ENCODE peak calls at places on chromosome 5, in ten cellular contexts. One of them, this sample, is unnamed.
A peak's percentile ranks its signal among the peaks of the same experiment; 100 is the strongest.

GRCh38 chr5:134758504-134759341 is at the start of gene DDX46:
- DNase-seq in WERI-Rb-1: peak; percentile 97
- DNase-seq in GM06990: peak; percentile 94
- DNase-seq in A549: peak; percentile 94
- DNase-seq in upper lobe of right lung: peak; percentile 97
- DNase-seq in HFFc6: peak; percentile 91
- DNase-seq in nephron progenitor cell: peak; percentile 96
- DNase-seq in sigmoid colon: peak; percentile 96
- DNase-seq in GM12865: peak; percentile 96
- DNase-seq in astrocyte: peak; percentile 82
- DNase-seq in this sample: peak; percentile 97

GRCh38 chr5:54944364-54944763 is 41.0 kb downstream of the ESM1 start:
- DNase-seq in WERI-Rb-1: no peak
- DNase-seq in GM06990: no peak
- DNase-seq in A549: peak; percentile 22
- DNase-seq in upper lobe of right lung: no peak
- DNase-seq in HFFc6: peak; percentile 32
- DNase-seq in nephron progenitor cell: peak; percentile 4
- DNase-seq in sigmoid colon: no peak
- DNase-seq in GM12865: peak; percentile 29
- DNase-seq in astrocyte: peak; percentile 13
- DNase-seq in this sample: no peak

GRCh38 chr5:147857302-147858129 is 21.0 kb upstream of the SCGB3A2 start:
- DNase-seq in WERI-Rb-1: peak; percentile 53
- DNase-seq in GM06990: no peak
- DNase-seq in A549: peak; percentile 25
- DNase-seq in upper lobe of right lung: no peak
- DNase-seq in HFFc6: peak; percentile 56
- DNase-seq in nephron progenitor cell: peak; percentile 73
- DNase-seq in sigmoid colon: peak; percentile 70
- DNase-seq in GM12865: peak; percentile 61
- DNase-seq in astrocyte: peak; percentile 26
- DNase-seq in this sample: no peak

GRCh38 chr5:88944751-88945507 is 61.9 kb upstream of the MEF2C start:
- DNase-seq in WERI-Rb-1: no peak
- DNase-seq in GM06990: no peak
- DNase-seq in A549: no peak
- DNase-seq in upper lobe of right lung: no peak
- DNase-seq in HFFc6: peak; percentile 27
- DNase-seq in nephron progenitor cell: no peak
- DNase-seq in sigmoid colon: no peak
- DNase-seq in GM12865: no peak
- DNase-seq in astrocyte: peak; percentile 39
- DNase-seq in this sample: no peak

GRCh38 chr5:149759986-149760699 is 30.0 kb downstream of the PPARGC1B start:
- DNase-seq in WERI-Rb-1: no peak
- DNase-seq in GM06990: no peak
- DNase-seq in A549: no peak
- DNase-seq in upper lobe of right lung: no peak
- DNase-seq in HFFc6: no peak
- DNase-seq in nephron progenitor cell: no peak
- DNase-seq in sigmoid colon: no peak
- DNase-seq in GM12865: no peak
- DNase-seq in astrocyte: no peak
- DNase-seq in this sample: no peak

GRCh38 chr5:74130141-74130897 is 504.3 kb downstream of the ARHGEF28 start:
- DNase-seq in WERI-Rb-1: no peak
- DNase-seq in GM06990: no peak
- DNase-seq in A549: no peak
- DNase-seq in upper lobe of right lung: no peak
- DNase-seq in HFFc6: no peak
- DNase-seq in nephron progenitor cell: no peak
- DNase-seq in sigmoid colon: no peak
- DNase-seq in GM12865: no peak
- DNase-seq in astrocyte: no peak
- DNase-seq in this sample: no peak

GRCh38 chr5:81835813-81836458 is 85.0 kb upstream of the SSBP2 start:
- DNase-seq in WERI-Rb-1: no peak
- DNase-seq in GM06990: no peak
- DNase-seq in A549: no peak
- DNase-seq in upper lobe of right lung: no peak
- DNase-seq in HFFc6: no peak
- DNase-seq in nephron progenitor cell: no peak
- DNase-seq in sigmoid colon: no peak
- DNase-seq in GM12865: no peak
- DNase-seq in astrocyte: no peak
- DNase-seq in this sample: no peak

GRCh38 chr5:134026521-134027202 is 21.9 kb upstream of the VDAC1 start:
- DNase-seq in WERI-Rb-1: peak; percentile 80
- DNase-seq in GM06990: no peak
- DNase-seq in A549: peak; percentile 94
- DNase-seq in upper lobe of right lung: no peak
- DNase-seq in HFFc6: peak; percentile 44
- DNase-seq in nephron progenitor cell: peak; percentile 57
- DNase-seq in sigmoid colon: no peak
- DNase-seq in GM12865: peak; percentile 84
- DNase-seq in astrocyte: peak; percentile 60
- DNase-seq in this sample: no peak

GRCh38 chr5:62143268-62144229 is 162.5 kb upstream of the KIF2A start:
- DNase-seq in WERI-Rb-1: no peak
- DNase-seq in GM06990: no peak
- DNase-seq in A549: no peak
- DNase-seq in upper lobe of right lung: no peak
- DNase-seq in HFFc6: peak; percentile 1
- DNase-seq in nephron progenitor cell: no peak
- DNase-seq in sigmoid colon: no peak
- DNase-seq in GM12865: peak; percentile 12
- DNase-seq in astrocyte: peak; percentile 11
- DNase-seq in this sample: no peak

GRCh38 chr5:67182406-67182805 is 14.2 kb downstream of the CD180 start:
- DNase-seq in WERI-Rb-1: no peak
- DNase-seq in GM06990: no peak
- DNase-seq in A549: no peak
- DNase-seq in upper lobe of right lung: peak; percentile 75
- DNase-seq in HFFc6: peak; percentile 61
- DNase-seq in nephron progenitor cell: peak; percentile 57
- DNase-seq in sigmoid colon: peak; percentile 81
- DNase-seq in GM12865: no peak
- DNase-seq in astrocyte: peak; percentile 86
- DNase-seq in this sample: no peak

GRCh38 chr5:74638776-74639537 is 1.6 kb downstream of the ENC1 start:
- DNase-seq in WERI-Rb-1: no peak
- DNase-seq in GM06990: peak; percentile 60
- DNase-seq in A549: no peak
- DNase-seq in upper lobe of right lung: no peak
- DNase-seq in HFFc6: peak; percentile 25
- DNase-seq in nephron progenitor cell: no peak
- DNase-seq in sigmoid colon: no peak
- DNase-seq in GM12865: peak; percentile 87
- DNase-seq in astrocyte: peak; percentile 72
- DNase-seq in this sample: no peak

DNA sequence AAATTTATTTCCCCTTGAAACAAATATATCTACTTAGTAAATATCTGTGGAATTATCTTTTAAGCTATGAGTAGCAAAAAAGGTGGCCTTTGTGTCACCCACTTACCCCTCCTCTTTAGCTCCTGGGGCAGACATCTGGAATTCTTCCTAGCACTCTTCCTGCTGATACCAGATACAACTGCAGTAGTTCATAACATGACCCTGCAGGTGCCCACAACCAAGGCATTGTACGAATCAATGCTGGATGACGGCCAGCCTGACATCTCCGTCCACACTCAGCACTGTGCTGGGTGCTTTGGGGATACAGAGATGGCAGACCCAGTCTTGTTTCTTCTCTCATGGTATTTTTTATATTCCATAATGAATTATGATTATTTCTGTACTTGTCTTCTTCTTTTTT is 152.3 kb downstream of the GOLPH3 start:
- DNase-seq in WERI-Rb-1: no peak
- DNase-seq in GM06990: no peak
- DNase-seq in A549: no peak
- DNase-seq in upper lobe of right lung: no peak
- DNase-seq in HFFc6: no peak
- DNase-seq in nephron progenitor cell: no peak
- DNase-seq in sigmoid colon: no peak
- DNase-seq in GM12865: no peak
- DNase-seq in astrocyte: no peak
- DNase-seq in this sample: no peak
- TF ChIP-seq CTCF in WERI-Rb-1: no peak
- TF ChIP-seq CTCF in GM06990: no peak
- TF ChIP-seq CTCF in A549: no peak
- TF ChIP-seq CTCF in upper lobe of right lung: no peak
- TF ChIP-seq CTCF in HFFc6: no peak
- TF ChIP-seq CTCF in nephron progenitor cell: no peak
- TF ChIP-seq CTCF in sigmoid colon: no peak
- TF ChIP-seq CTCF in GM12865: no peak
- TF ChIP-seq CTCF in astrocyte: no peak
- TF ChIP-seq CTCF in this sample: no peak

GRCh38 chr5:60724126-60724525 is 24.2 kb upstream of the DEPDC1B start:
- DNase-seq in WERI-Rb-1: no peak
- DNase-seq in GM06990: no peak
- DNase-seq in A549: no peak
- DNase-seq in upper lobe of right lung: no peak
- DNase-seq in HFFc6: no peak
- DNase-seq in nephron progenitor cell: no peak
- DNase-seq in sigmoid colon: no peak
- DNase-seq in GM12865: no peak
- DNase-seq in astrocyte: no peak
- DNase-seq in this sample: no peak
- TF ChIP-seq CTCF in WERI-Rb-1: no peak
- TF ChIP-seq CTCF in GM06990: no peak
- TF ChIP-seq CTCF in A549: no peak
- TF ChIP-seq CTCF in upper lobe of right lung: no peak
- TF ChIP-seq CTCF in HFFc6: no peak
- TF ChIP-seq CTCF in nephron progenitor cell: no peak
- TF ChIP-seq CTCF in sigmoid colon: no peak
- TF ChIP-seq CTCF in GM12865: no peak
- TF ChIP-seq CTCF in astrocyte: no peak
- TF ChIP-seq CTCF in this sample: no peak

GRCh38 chr5:151463137-151464029 is 16.0 kb downstream of the SLC36A1 start:
- DNase-seq in WERI-Rb-1: no peak
- DNase-seq in GM06990: no peak
- DNase-seq in A549: no peak
- DNase-seq in upper lobe of right lung: no peak
- DNase-seq in HFFc6: no peak
- DNase-seq in nephron progenitor cell: peak; percentile 56
- DNase-seq in sigmoid colon: no peak
- DNase-seq in GM12865: no peak
- DNase-seq in astrocyte: no peak
- DNase-seq in this sample: no peak
- TF ChIP-seq CTCF in WERI-Rb-1: peak; percentile 32
- TF ChIP-seq CTCF in GM06990: peak; percentile 31
- TF ChIP-seq CTCF in A549: peak; percentile 51
- TF ChIP-seq CTCF in upper lobe of right lung: peak; percentile 17
- TF ChIP-seq CTCF in HFFc6: peak; percentile 40
- TF ChIP-seq CTCF in nephron progenitor cell: peak; percentile 62
- TF ChIP-seq CTCF in sigmoid colon: no peak
- TF ChIP-seq CTCF in GM12865: peak; percentile 30
- TF ChIP-seq CTCF in astrocyte: peak; percentile 30
- TF ChIP-seq CTCF in this sample: peak; percentile 49

GRCh38 chr5:91182763-91183162 is 200.4 kb downstream of the ARRDC3 start:
- DNase-seq in WERI-Rb-1: no peak
- DNase-seq in GM06990: peak; percentile 21
- DNase-seq in A549: no peak
- DNase-seq in upper lobe of right lung: no peak
- DNase-seq in HFFc6: peak; percentile 15
- DNase-seq in nephron progenitor cell: no peak
- DNase-seq in sigmoid colon: no peak
- DNase-seq in GM12865: peak; percentile 48
- DNase-seq in astrocyte: no peak
- DNase-seq in this sample: no peak
- TF ChIP-seq CTCF in WERI-Rb-1: peak; percentile 9
- TF ChIP-seq CTCF in GM06990: peak; percentile 21
- TF ChIP-seq CTCF in A549: no peak
- TF ChIP-seq CTCF in upper lobe of right lung: peak; percentile 16
- TF ChIP-seq CTCF in HFFc6: peak; percentile 50
- TF ChIP-seq CTCF in nephron progenitor cell: no peak
- TF ChIP-seq CTCF in sigmoid colon: no peak
- TF ChIP-seq CTCF in GM12865: no peak
- TF ChIP-seq CTCF in astrocyte: no peak
- TF ChIP-seq CTCF in this sample: no peak

GRCh38 chr5:94830520-94830919 is 212.1 kb downstream of the SLF1 start:
- DNase-seq in WERI-Rb-1: no peak
- DNase-seq in GM06990: no peak
- DNase-seq in A549: no peak
- DNase-seq in upper lobe of right lung: no peak
- DNase-seq in HFFc6: no peak
- DNase-seq in nephron progenitor cell: no peak
- DNase-seq in sigmoid colon: no peak
- DNase-seq in GM12865: peak; percentile 14
- DNase-seq in astrocyte: no peak
- DNase-seq in this sample: no peak
- TF ChIP-seq CTCF in WERI-Rb-1: peak; percentile 24
- TF ChIP-seq CTCF in GM06990: peak; percentile 48
- TF ChIP-seq CTCF in A549: peak; percentile 9
- TF ChIP-seq CTCF in upper lobe of right lung: peak; percentile 14
- TF ChIP-seq CTCF in HFFc6: peak; percentile 70
- TF ChIP-seq CTCF in nephron progenitor cell: peak; percentile 42
- TF ChIP-seq CTCF in sigmoid colon: no peak
- TF ChIP-seq CTCF in GM12865: peak; percentile 37
- TF ChIP-seq CTCF in astrocyte: peak; percentile 17
- TF ChIP-seq CTCF in this sample: peak; percentile 41